ENCODE peak calls at places on chromosomes 7 and 10, in nine cellular contexts. V is psoas muscle, D is aorta, W is colonic mucosa, M is OCI-LY7, L is GM12878, S is kidney, H is body of pancreas, I is A673. Q is an unnamed sample.

GRCh38 chr7:61111-61510 is 131.3 kb upstream of the FAM20C start:
- DNase-seq in V (no peak), D (peak; percentile 43), W (no peak), M (no peak), L (no peak), S (peak; percentile 46), H (no peak), I (no peak), Q (no peak)

GRCh38 chr7:140512317-140513000 is 33.2 kb upstream of the MKRN1 start:
- DNase-seq in V (no peak), D (no peak), W (peak; percentile 98), M (no peak), L (no peak), S (peak; percentile 90), H (peak; percentile 80), I (no peak), Q (no peak)

GRCh38 chr7:140358024-140358770 is 40.1 kb downstream of the SLC37A3 start:
- DNase-seq in V (no peak), D (no peak), W (no peak), M (no peak), L (no peak), S (no peak), H (no peak), I (no peak), Q (no peak)

GRCh38 chr7:105622114-105622731 is 40.9 kb upstream of the EFCAB10 start:
- DNase-seq in V (no peak), D (no peak), W (no peak), M (no peak), L (no peak), S (no peak), H (no peak), I (no peak), Q (peak; percentile 54)

GRCh38 chr7:102024005-102024768 is 206.8 kb downstream of the CUX1 start:
- DNase-seq in V (no peak), D (no peak), W (no peak), M (no peak), L (no peak), S (peak; percentile 34), H (no peak), I (no peak), Q (no peak)

GRCh38 chr10:54063514-54063913 is 737.5 kb downstream of the PCDH15 start:
- DNase-seq in V (no peak), D (no peak), W (no peak), M (no peak), L (no peak), S (no peak), H (no peak), I (no peak), Q (no peak)

GRCh38 chr7:82481499-82482097 is 38.0 kb upstream of the CACNA2D1 start:
- DNase-seq in V (no peak), D (no peak), W (no peak), M (peak; percentile 13), L (peak; percentile 0), S (no peak), H (no peak), I (peak; percentile 40), Q (no peak)

GRCh38 chr10:34753014-34753757 is 61.9 kb downstream of the PARD3 start:
- DNase-seq in V (no peak), D (no peak), W (no peak), M (no peak), L (no peak), S (no peak), H (peak; percentile 7), I (no peak), Q (no peak)

GRCh38 chr10:58641095-58641531 is 128.4 kb downstream of the BICC1 start:
- DNase-seq in V (no peak), D (no peak), W (no peak), M (no peak), L (no peak), S (no peak), H (peak; percentile 12), I (peak; percentile 30), Q (no peak)

GRCh38 chr10:11313463-11313862 is 295.8 kb downstream of the CELF2 start:
- DNase-seq in V (no peak), D (no peak), W (no peak), M (no peak), L (no peak), S (no peak), H (no peak), I (no peak), Q (no peak)

DNA sequence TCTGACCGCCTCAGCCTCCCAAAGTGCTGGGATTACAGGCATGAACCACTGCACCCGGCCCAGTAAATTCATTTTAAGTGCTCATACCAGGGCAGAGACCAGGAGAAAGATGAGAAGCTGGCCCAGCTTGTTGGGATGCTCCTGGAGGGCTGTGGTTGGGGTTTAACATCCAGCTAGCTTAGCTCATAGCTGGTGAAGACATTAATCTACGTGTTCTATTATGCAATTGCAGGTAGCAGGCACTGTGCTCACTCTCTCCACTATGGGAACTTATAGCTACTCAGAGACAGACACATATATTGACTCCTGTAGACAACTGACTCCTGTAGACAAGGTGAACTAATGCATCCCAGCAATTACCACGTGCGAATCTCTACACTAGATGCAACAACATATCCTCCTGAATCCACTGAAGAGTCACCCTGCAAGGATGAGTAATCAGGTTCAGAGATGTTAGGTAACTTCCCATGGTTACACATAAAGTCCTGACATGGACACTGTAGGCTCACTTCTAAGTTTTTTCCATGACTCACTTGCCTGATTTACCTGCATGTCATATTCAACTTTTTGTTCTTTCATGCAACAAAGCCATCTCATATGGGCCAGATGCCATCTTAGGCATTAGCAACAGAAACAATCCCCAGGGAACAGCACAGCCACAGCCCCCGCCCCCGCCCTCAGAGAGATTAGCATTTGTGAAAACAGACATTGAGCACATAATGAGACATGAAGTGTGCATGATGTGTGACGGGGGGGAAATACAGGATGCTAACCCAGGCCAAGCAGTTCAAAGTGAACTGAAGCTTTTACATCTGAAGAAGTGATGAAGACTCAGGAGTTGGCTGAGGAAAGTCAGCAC is 37.2 kb downstream of the ERLIN1 start:
- DNase-seq in V (no peak), D (no peak), W (no peak), M (peak; percentile 11), L (peak; percentile 61), S (no peak), H (no peak), I (peak; percentile 53), Q (no peak)
- H3K27ac ChIP-seq in V (no peak overlapping the region), D (no peak overlapping the region), W (no peak overlapping the region), M (no peak overlapping the region), L (no peak overlapping the region), S (no peak overlapping the region), H (no peak overlapping the region), I (no peak overlapping the region), Q (no peak overlapping the region)

GRCh38 chr10:1047937-1048336 is 982 bp downstream of the IDI1 start:
- DNase-seq in V (no peak), D (no peak), W (peak; percentile 54), M (peak; percentile 40), L (no peak), S (no peak), H (no peak), I (peak; percentile 50), Q (no peak)

GRCh38 chr10:1044146-1044545 is 4.8 kb downstream of the IDI1 start:
- DNase-seq in V (no peak), D (no peak), W (no peak), M (no peak), L (no peak), S (no peak), H (no peak), I (no peak), Q (no peak)

GRCh38 chr10:1044964-1045363 is 4.0 kb downstream of the IDI1 start:
- DNase-seq in V (no peak), D (no peak), W (no peak), M (no peak), L (no peak), S (no peak), H (no peak), I (no peak), Q (no peak)

GRCh38 chr10:1043532-1043995 is 5.4 kb downstream of the IDI1 start:
- DNase-seq in V (peak; percentile 28), D (peak; percentile 57), W (peak; percentile 28), M (peak; percentile 80), L (peak; percentile 72), S (no peak), H (peak; percentile 57), I (no peak), Q (no peak)

DNA sequence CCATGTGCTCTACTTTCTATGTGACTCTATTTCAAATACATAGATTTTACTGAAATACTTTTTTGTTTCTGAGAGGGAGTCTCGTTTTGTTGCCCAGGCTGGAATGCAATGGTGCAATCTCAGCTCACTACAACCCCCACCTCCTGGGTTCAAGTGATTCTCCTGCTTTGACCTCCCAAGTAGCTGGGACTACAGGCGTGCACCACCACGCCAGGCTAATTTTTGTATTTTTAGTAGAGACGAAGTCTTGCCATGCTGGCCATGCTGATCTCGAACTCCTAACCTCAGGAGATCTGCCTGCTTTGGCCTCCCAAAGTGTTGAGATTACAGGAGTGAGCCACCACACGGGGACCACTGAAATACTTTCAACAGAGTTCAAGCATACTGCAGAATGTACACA is 3.5 kb downstream of the IDI1 start:
- DNase-seq in V (no peak), D (no peak), W (no peak), M (no peak), L (no peak), S (no peak), H (no peak), I (no peak), Q (no peak)
- H3K4me3 ChIP-seq in V (peak overlapping the region; percentile 47), D (no peak overlapping the region), W (no peak overlapping the region), M (peak overlapping the region; percentile 61), L (peak overlapping the region; percentile 69), S (no peak overlapping the region), H (no peak overlapping the region), I (peak overlapping the region; percentile 38), Q (peak overlapping the region; percentile 30)

GRCh38 chr10:24381235-24382010 is 172.5 kb downstream of the KIAA1217 start:
- DNase-seq in V (no peak), D (no peak), W (no peak), M (no peak), L (no peak), S (no peak), H (no peak), I (no peak), Q (no peak)

GRCh38 chr10:24382596-24382978 is 173.6 kb downstream of the KIAA1217 start:
- DNase-seq in V (no peak), D (no peak), W (no peak), M (no peak), L (no peak), S (no peak), H (no peak), I (no peak), Q (no peak)

GRCh38 chr10:24383681-24384106 is 174.8 kb downstream of the KIAA1217 start:
- DNase-seq in V (peak; percentile 93), D (peak; percentile 90), W (peak; percentile 91), M (no peak), L (peak; percentile 86), S (peak; percentile 96), H (peak; percentile 96), I (peak; percentile 98), Q (peak; percentile 43)

GRCh38 chr10:24382045-24382444 is 173.1 kb downstream of the KIAA1217 start:
- DNase-seq in V (no peak), D (no peak), W (no peak), M (no peak), L (no peak), S (no peak), H (no peak), I (no peak), Q (no peak)

GRCh38 chr10:24382979-24383663 is 174.2 kb downstream of the KIAA1217 start:
- DNase-seq in V (peak; percentile 27), D (no peak), W (peak; percentile 63), M (no peak), L (no peak), S (no peak), H (no peak), I (no peak), Q (no peak)
- H3K27ac ChIP-seq in V (peak overlapping the region; percentile 89), D (peak overlapping the region; percentile 45), W (peak overlapping the region; percentile 18), M (no peak overlapping the region), L (peak overlapping the region; percentile 67), S (peak overlapping the region; percentile 90), H (peak overlapping the region; percentile 53), I (peak overlapping the region; percentile 93), Q (no peak overlapping the region)

GRCh38 chr10:7408003-7408493 is 2.8 kb downstream of the SFMBT2 start:
- DNase-seq in V (peak; percentile 64), D (peak; percentile 82), W (peak; percentile 39), M (no peak), L (no peak), S (peak; percentile 86), H (peak; percentile 46), I (peak; percentile 35), Q (peak; percentile 61)
- H3K4me3 ChIP-seq in V (peak overlapping the region; percentile 77), D (peak overlapping the region; percentile 5), W (peak overlapping the region; percentile 54), M (peak overlapping the region; percentile 95), L (peak overlapping the region; percentile 100), S (peak overlapping the region; percentile 72), H (peak overlapping the region; percentile 73), I (peak overlapping the region; percentile 64), Q (peak overlapping the region; percentile 67)

Q was measured in dorsolateral prefrontal cortex.